ENCODE peak calls at places on chromosomes 6 and 20, in six cellular contexts. A, G, P, O, V and Q are unnamed samples.

GRCh38 chr20:53713328-53714056 is 119.9 kb upstream of the ZNF217 start:
- DNase-seq in P (no peak), O (no peak), V (no peak), A (no peak), G (no peak), Q (no peak)

GRCh38 chr6:108719477-108719876 is 128.7 kb upstream of the ARMC2 start:
- DNase-seq in O (no peak), V (no peak), A (no peak), G (no peak), P (no peak), Q (no peak)

GRCh38 chr20:31566658-31567379 is 38.3 kb upstream of the ID1 start:
- DNase-seq in G (no peak), V (no peak), A (peak), P (no peak), O (no peak), Q (no peak)

GRCh38 chr6:29005183-29005885 is at the start of gene ZNF311:
- DNase-seq in V (peak), A (peak), G (peak), P (peak), O (peak), Q (no peak)

GRCh38 chr20:64115171-64115911 is 8.0 kb upstream of the NPBWR2 start:
- DNase-seq in O (no peak), A (no peak), V (no peak), P (no peak), G (no peak), Q (no peak)

GRCh38 chr20:62918830-62919229 is 7.5 kb downstream of the DIDO1 start:
- DNase-seq in O (no peak), P (no peak), V (no peak), G (no peak), A (no peak), Q (no peak)

GRCh38 chr6:133991096-133991593 is 38.1 kb downstream of the TBPL1 start:
- DNase-seq in G (no peak), O (peak), V (peak), P (peak), A (no peak), Q (peak)

GRCh38 chr6:31666337-31666960 is 569 bp downstream of the CSNK2B start:
- DNase-seq in V (no peak), A (peak), O (no peak), G (no peak), P (peak), Q (no peak)

GRCh38 chr6:57302477-57302876 is 15.0 kb upstream of the PRIM2 start:
- DNase-seq in G (no peak), P (no peak), O (no peak), V (no peak), A (no peak), Q (no peak)

GRCh38 chr6:154520280-154520679 is 9.8 kb upstream of the CNKSR3 start:
- DNase-seq in V (no peak), A (no peak), G (peak), O (no peak), P (no peak), Q (no peak)

GRCh38 chr6:8215631-8216030 is 113.3 kb upstream of the EEF1E1 start:
- DNase-seq in A (peak), O (peak), G (no peak), V (peak), P (peak), Q (peak)

GRCh38 chr6:30074331-30075093 is 1.1 kb downstream of the RNF39 start:
- DNase-seq in G (no peak), O (no peak), P (peak), A (peak), V (no peak), Q (no peak)

GRCh38 chr6:10373642-10374359 is 41.1 kb downstream of the TFAP2A start:
- DNase-seq in A (peak), V (no peak), P (peak), O (no peak), G (no peak), Q (no peak)

GRCh38 chr20:39885975-39886649 is 802.9 kb downstream of the MAFB start:
- DNase-seq in V (peak), G (peak), P (peak), A (peak), O (peak), Q (peak)

GRCh38 chr6:79635179-79635578 is 4.0 kb downstream of the SH3BGRL2 start:
- DNase-seq in O (peak), A (peak), V (peak), P (peak), G (no peak), Q (no peak)

GRCh38 chr6:72132425-72132824 is 246.1 kb downstream of the RIMS1 start:
- DNase-seq in O (no peak), V (no peak), G (no peak), P (peak), A (peak), Q (no peak)

GRCh38 chr6:108556864-108557493 is 3.7 kb upstream of the FOXO3 start:
- DNase-seq in O (no peak), P (no peak), A (no peak), V (no peak), G (no peak), Q (no peak)

GRCh38 chr20:49460916-49461315 is 21.6 kb downstream of the KCNB1 start:
- DNase-seq in O (peak), V (peak), G (no peak), P (no peak), A (peak), Q (no peak)

GRCh38 chr6:44072959-44073611 is 54.2 kb downstream of the MRPL14 start:
- DNase-seq in A (peak), O (peak), V (peak), P (peak), G (peak), Q (no peak)

GRCh38 chr6:102549221-102549874 is 1155.8 kb downstream of the GRIK2 start:
- DNase-seq in O (no peak), P (no peak), G (no peak), A (peak), V (no peak), Q (no peak)

GRCh38 chr20:42102000-42102399 is 483.8 kb upstream of the CHD6 start:
- DNase-seq in O (no peak), A (no peak), P (no peak), V (no peak), G (no peak), Q (no peak)

GRCh38 chr6:126718600-126719327 is 378.8 kb downstream of the CENPW start:
- DNase-seq in V (no peak), P (no peak), G (no peak), O (no peak), A (no peak), Q (no peak)

DNA sequence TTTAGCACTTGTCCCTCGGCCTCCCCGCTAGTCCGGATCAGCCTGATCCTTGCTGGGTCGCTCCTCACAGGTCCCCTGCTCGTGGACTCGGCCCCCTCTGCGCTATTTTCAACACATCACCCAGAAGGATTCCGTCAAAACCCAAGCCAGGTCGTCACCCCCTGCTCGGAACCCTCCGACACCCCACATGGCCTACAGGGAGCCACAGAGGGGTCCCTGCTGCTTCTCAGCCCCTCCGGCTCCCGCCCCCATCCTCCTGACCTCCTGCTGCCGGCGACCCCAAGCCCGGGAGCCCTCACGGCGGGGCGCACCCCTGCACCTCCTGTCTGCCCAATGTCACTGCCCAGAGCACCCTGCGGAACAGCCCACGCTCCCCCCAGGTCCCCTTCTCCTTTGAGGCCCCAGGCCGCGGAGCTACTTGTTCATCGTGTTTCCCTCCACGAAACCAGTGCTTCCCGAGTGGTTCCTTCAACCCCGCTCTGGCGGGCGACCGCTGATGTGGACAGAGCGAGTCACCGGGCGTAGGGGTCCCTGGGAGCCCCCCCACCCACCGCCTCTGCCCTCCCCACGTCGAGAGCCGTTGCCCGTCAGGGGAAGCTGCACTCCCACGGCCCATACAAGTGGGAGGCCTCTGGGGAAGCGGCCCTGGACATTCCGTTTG is 638 bp upstream of the MYL9 start:
- DNase-seq in G (no peak), A (no peak), P (no peak), O (no peak), V (no peak), Q (peak)
- H3K4me3 ChIP-seq in G (peak), A (no peak), P (peak), O (peak), V (peak), Q (peak)

GRCh38 chr20:36017034-36017951 is 48.9 kb downstream of the CNBD2 start:
- DNase-seq in G (no peak), O (peak), A (no peak), P (peak), V (peak), Q (no peak)
- H3K4me3 ChIP-seq in G (no peak), O (no peak), A (no peak), P (peak), V (no peak), Q (no peak)

GRCh38 chr6:1608976-1609661 is 596 bp upstream of the FOXC1 start:
- DNase-seq in A (no peak), P (peak), O (no peak), G (peak), V (peak), Q (no peak)

GRCh38 chr6:1611322-1611571 is 1.5 kb downstream of the FOXC1 start:
- DNase-seq in P (peak), G (peak), A (peak), O (no peak), V (no peak), Q (no peak)

GRCh38 chr6:1611572-1612385 is 2.1 kb downstream of the FOXC1 start:
- DNase-seq in A (peak), O (peak), P (peak), G (no peak), V (no peak), Q (no peak)

GRCh38 chr6:1609662-1610496 is at the start of gene FOXC1:
- DNase-seq in V (peak), P (peak), O (peak), G (peak), A (peak), Q (peak)

DNA sequence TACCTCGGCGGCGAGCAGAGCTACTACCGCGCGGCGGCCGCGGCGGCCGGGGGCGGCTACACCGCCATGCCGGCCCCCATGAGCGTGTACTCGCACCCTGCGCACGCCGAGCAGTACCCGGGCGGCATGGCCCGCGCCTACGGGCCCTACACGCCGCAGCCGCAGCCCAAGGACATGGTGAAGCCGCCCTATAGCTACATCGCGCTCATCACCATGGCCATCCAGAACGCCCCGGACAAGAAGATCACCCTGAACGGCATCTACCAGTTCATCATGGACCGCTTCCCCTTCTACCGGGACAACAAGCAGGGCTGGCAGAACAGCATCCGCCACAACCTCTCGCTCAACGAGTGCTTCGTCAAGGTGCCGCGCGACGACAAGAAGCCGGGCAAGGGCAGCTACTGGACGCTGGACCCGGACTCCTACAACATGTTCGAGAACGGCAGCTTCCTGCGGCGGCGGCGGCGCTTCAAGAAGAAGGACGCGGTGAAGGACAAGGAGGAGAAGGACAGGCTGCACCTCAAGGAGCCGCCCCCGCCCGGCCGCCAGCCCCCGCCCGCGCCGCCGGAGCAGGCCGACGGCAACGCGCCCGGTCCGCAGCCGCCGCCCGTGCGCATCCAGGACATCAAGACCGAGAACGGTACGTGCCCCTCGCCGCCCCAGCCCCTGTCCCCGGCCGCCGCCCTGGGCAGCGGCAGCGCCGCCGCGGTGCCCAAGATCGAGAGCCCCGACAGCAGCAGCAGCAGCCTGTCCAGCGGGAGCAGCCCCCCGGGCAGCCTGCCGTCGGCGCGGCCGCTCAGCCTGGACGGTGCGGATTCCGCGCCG is 994 bp downstream of the FOXC1 start:
- DNase-seq in G (no peak), O (peak), P (peak), A (peak), V (no peak), Q (no peak)
- H3K4me3 ChIP-seq in G (peak), O (peak), P (peak), A (peak), V (peak), Q (peak)

DNA sequence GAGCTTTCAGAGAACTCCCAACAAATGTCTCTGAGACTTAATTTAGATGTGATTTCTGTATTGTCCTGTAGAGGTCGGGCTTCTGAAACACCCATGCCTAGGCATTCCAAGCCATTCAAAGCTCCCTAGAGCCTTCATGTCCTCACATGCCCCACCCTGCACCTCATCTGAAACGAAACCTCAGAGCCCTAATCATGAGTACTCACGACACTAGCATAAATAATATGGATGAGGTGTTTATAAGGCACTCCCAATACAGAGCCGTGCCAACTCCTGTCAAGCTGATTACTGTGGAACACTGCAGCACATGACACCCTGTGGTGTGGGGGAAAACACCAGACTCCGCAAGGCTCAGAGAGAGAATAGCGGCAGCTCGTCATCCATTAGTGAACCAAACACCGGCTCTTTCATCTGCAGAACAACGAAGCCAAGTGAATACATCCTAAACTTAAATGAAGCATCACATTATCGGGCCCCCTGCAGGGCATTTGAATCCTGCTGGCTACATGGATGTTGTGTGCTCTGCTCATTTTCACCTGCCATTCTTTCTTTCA is 83.8 kb downstream of the FNDC1 start:
- DNase-seq in O (peak), G (no peak), P (peak), A (peak), V (peak), Q (peak)
- H3K4me3 ChIP-seq in O (peak), G (no peak), P (no peak), A (peak), V (peak), Q (peak)

GRCh38 chr6:53335224-53335994 is 13.3 kb downstream of the ELOVL5 start:
- DNase-seq in O (no peak), V (no peak), G (no peak), A (peak), P (no peak), Q (no peak)
- H3K4me3 ChIP-seq in O (no peak), V (no peak), G (no peak), A (no peak), P (no peak), Q (no peak)

DNA sequence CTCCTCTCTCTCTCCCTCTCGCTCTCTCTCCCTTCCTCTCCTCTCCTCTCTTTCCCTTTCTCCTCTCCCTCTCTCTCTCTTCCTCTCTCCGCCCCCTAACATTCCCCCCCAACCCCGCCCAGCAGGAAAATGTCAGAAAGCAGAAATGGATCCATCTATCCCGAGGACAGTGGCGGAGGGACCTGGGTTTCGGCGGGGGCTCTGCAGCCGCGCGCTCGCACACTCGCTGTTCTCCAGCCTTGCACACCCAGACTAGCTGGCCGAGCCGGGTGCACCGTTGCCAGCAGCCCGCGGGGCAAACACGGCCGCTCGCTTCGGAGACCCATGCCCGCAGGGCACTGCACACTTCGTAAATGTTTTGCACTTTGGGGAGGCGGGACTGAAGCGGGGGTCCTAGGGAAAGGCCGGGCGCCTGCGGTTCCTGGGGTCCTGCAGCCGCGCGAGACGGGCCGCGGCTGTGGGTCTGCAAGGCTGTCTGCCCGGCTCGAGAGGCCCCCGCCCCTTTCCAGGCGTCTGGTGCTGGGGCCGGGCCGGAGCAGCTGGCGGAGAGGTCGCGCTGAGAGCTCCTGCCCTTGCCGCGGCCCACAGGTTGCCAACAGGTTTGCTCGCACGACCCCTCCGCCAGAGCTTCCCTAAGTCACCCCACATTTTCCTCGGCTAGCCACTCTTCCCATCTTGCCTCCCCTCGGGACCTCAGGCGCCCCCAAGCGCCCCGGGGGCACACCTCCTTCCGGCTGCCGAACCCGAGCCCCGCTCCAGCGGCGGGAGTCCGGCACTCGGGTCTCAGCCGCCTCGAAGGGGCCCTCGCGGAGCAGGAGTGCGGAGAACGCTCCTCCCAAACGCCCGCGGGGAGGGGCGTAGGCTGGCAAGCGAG is 818 bp upstream of the MDGA1 start:
- DNase-seq in O (peak), P (peak), G (peak), V (peak), A (peak), Q (no peak)
- H3K4me3 ChIP-seq in O (peak), P (peak), G (peak), V (peak), A (peak), Q (peak)